ENCODE peak calls at places on chromosomes 1 and 21, in four cellular contexts. Y is stomach, E is tibial artery, Z is thyroid gland. X is an unnamed sample.

GRCh38 chr1:202965441-202965821 is 1.6 kb downstream of the CYB5R1 start:
- DNase-seq in Y (peak; percentile 29), E (no peak), Z (no peak), X (no peak)

GRCh38 chr1:19654886-19655717 is 9.6 kb upstream of the HTR6 start:
- DNase-seq in Y (no peak), E (no peak), Z (peak; percentile 80), X (no peak)

GRCh38 chr1:6440198-6441126 is 15.9 kb downstream of the ESPN start:
- DNase-seq in Y (peak; percentile 78), E (no peak), Z (peak; percentile 56), X (no peak)

GRCh38 chr1:16006552-16007485 is 2.8 kb downstream of the SRARP start:
- DNase-seq in Y (no peak), E (no peak), Z (no peak), X (no peak)

GRCh38 chr1:62436039-62436465 is 797 bp upstream of the USP1 start:
- DNase-seq in Y (peak; percentile 97), E (no peak), Z (no peak), X (no peak)

GRCh38 chr1:117511273-117511672 is 94.6 kb upstream of the TENT5C start:
- DNase-seq in Y (no peak), E (no peak), Z (no peak), X (no peak)

GRCh38 chr1:161020573-161021167 is at the start of gene F11R:
- DNase-seq in Y (peak; percentile 60), E (no peak), Z (peak; percentile 68), X (no peak)

GRCh38 chr1:111139234-111139955 is 498 bp downstream of the DRAM2 start:
- DNase-seq in Y (peak; percentile 30), E (peak; percentile 42), Z (peak; percentile 40), X (peak; percentile 11)

GRCh38 chr21:25421327-25422028 is 185.8 kb downstream of the MRPL39 start:
- DNase-seq in Y (peak; percentile 39), E (peak; percentile 29), Z (peak; percentile 35), X (peak; percentile 45)

GRCh38 chr1:77063118-77063517 is 156.1 kb downstream of the PIGK start:
- DNase-seq in Y (no peak), E (no peak), Z (no peak), X (no peak)

GRCh38 chr1:30649321-30649991 is 73.9 kb downstream of the MATN1 start:
- DNase-seq in Y (peak; percentile 59), E (peak; percentile 17), Z (no peak), X (no peak)

GRCh38 chr1:17586172-17586963 is 46.9 kb downstream of the ARHGEF10L start:
- DNase-seq in Y (no peak), E (peak; percentile 79), Z (no peak), X (no peak)

GRCh38 chr1:18262726-18263125 is 155.1 kb downstream of the IGSF21 start:
- DNase-seq in Y (no peak), E (no peak), Z (no peak), X (no peak)

GRCh38 chr21:42841156-42841915 is 38.0 kb downstream of the WDR4 start:
- DNase-seq in Y (no peak), E (peak; percentile 10), Z (no peak), X (no peak)

GRCh38 chr21:35508389-35508888 is 459.3 kb upstream of the RUNX1 start:
- DNase-seq in Y (peak; percentile 43), E (peak; percentile 81), Z (peak; percentile 13), X (no peak)

GRCh38 chr1:179087665-179088064 is 5.8 kb downstream of the TOR3A start:
- DNase-seq in Y (no peak), E (no peak), Z (no peak), X (no peak)

GRCh38 chr1:231508497-231508896 is 20.0 kb upstream of the TSNAX start:
- DNase-seq in Y (no peak), E (no peak), Z (no peak), X (no peak)

GRCh38 chr1:22089787-22090186 is 37.3 kb downstream of the CDC42 start:
- DNase-seq in Y (no peak), E (no peak), Z (no peak), X (peak; percentile 29)

GRCh38 chr1:35845766-35846165 is 37.2 kb upstream of the AGO1 start:
- DNase-seq in Y (no peak), E (no peak), Z (no peak), X (no peak)

GRCh38 chr21:43817157-43818086 is 28.0 kb downstream of the RRP1 start:
- DNase-seq in Y (no peak), E (no peak), Z (no peak), X (no peak)

GRCh38 chr1:46489638-46490602 is at the start of gene DMBX1:
- DNase-seq in Y (peak; percentile 54), E (no peak), Z (peak; percentile 34), X (no peak)

GRCh38 chr1:114648503-114648902 is 21.3 kb downstream of the DENND2C start:
- DNase-seq in Y (no peak), E (no peak), Z (no peak), X (no peak)

GRCh38 chr1:164619006-164619784 is 60.2 kb downstream of the PBX1 start:
- DNase-seq in Y (no peak), E (no peak), Z (no peak), X (no peak)

GRCh38 chr1:166418344-166418895 is 251.6 kb upstream of the FAM78B start:
- DNase-seq in Y (no peak), E (no peak), Z (no peak), X (no peak)
- H3K27ac ChIP-seq in Y (no peak overlapping the region), E (no peak overlapping the region), Z (no peak overlapping the region), X (no peak overlapping the region)

GRCh38 chr1:59523745-59524450 is 227.0 kb downstream of the FGGY start:
- DNase-seq in Y (no peak), E (no peak), Z (no peak), X (no peak)

GRCh38 chr1:59521456-59521855 is 224.6 kb downstream of the FGGY start:
- DNase-seq in Y (no peak), E (peak; percentile 39), Z (no peak), X (no peak)

GRCh38 chr1:59520759-59521442 is 224.0 kb downstream of the FGGY start:
- DNase-seq in Y (no peak), E (peak; percentile 35), Z (peak; percentile 32), X (no peak)

GRCh38 chr1:59520194-59520593 is 223.3 kb downstream of the FGGY start:
- DNase-seq in Y (no peak), E (peak; percentile 70), Z (no peak), X (no peak)

DNA sequence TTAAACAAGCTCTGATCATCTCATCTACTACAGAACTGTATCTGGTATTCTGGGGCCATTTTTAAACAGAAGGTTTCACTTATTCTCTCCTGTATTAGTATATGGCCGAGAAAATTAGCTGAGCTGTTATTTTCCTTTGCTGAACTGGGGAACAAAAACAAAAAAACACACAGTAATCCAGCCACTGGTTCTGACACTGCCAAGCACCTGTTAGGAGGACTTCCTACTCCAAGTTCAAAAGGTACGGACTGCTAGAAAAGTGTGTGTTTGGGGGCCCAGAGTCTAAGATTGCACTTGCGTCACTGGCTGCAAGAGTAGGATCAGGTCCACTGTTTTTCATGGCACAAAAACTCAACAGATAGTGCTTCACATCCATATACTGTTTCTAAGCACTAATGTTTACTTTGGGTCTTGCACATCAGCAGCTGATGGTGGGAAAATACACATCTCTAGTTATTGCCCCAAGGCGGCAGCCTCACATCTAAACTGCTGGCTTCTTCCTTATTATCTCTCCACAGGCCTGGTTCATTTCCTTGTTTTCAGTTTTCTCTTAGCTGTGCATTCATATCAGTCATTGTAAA is 226.1 kb downstream of the FGGY start:
- DNase-seq in Y (no peak), E (no peak), Z (no peak), X (no peak)
- H3K27ac ChIP-seq in Y (no peak overlapping the region), E (no peak overlapping the region), Z (no peak overlapping the region), X (no peak overlapping the region)

DNA sequence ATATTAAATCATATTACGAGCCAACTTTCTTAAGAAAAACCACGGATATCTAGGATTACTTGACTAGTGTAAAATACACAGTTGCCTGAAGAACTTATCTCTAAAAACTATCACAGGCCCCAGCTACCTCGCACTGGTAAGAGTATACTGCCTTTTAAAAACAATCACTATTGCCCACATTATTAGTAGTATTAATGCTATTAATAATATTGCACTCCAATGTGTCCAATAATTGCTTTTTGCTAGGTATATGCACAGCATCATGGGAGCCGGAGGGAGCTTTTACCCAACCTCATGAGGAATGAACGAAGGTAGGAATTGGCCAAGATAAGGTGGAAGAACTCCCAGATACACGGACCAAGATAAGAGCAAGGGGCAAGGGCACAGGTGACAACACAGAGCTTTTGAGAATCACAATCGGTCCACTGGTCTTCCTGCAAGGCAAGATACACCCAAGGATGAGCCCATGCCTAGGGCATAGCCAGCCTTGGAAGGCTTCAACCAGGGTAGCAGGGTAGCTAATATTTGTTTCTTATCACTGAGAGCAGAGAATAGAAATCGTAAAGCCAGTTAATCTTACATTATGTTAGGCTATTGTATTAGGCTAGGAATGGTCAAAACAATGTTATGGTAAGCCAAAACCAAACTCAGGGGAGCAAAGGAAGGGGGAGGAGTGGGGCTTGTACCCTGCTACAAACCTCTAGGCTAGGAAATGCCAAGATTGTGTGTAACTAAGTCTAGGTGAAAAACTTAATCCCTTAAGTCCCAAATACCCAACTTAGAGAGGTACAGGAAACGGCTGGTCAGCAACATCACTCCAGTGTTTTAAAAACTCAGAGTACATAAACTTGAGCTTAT is 9.4 kb downstream of the GLUL start:
- DNase-seq in Y (no peak), E (no peak), Z (no peak), X (no peak)
- H3K27ac ChIP-seq in Y (peak overlapping the region; percentile 99), E (no peak overlapping the region), Z (no peak overlapping the region), X (no peak overlapping the region)

GRCh38 chr1:20732588-20733360 is at the start of gene SH2D5:
- DNase-seq in Y (peak; percentile 81), E (peak; percentile 89), Z (peak; percentile 92), X (no peak)
- H3K27ac ChIP-seq in Y (peak within 1 kb of the TSS; percentile 65), E (peak within 1 kb of the TSS; percentile 63), Z (peak within 1 kb of the TSS; percentile 50), X (no peak within 1 kb of the TSS)

DNA sequence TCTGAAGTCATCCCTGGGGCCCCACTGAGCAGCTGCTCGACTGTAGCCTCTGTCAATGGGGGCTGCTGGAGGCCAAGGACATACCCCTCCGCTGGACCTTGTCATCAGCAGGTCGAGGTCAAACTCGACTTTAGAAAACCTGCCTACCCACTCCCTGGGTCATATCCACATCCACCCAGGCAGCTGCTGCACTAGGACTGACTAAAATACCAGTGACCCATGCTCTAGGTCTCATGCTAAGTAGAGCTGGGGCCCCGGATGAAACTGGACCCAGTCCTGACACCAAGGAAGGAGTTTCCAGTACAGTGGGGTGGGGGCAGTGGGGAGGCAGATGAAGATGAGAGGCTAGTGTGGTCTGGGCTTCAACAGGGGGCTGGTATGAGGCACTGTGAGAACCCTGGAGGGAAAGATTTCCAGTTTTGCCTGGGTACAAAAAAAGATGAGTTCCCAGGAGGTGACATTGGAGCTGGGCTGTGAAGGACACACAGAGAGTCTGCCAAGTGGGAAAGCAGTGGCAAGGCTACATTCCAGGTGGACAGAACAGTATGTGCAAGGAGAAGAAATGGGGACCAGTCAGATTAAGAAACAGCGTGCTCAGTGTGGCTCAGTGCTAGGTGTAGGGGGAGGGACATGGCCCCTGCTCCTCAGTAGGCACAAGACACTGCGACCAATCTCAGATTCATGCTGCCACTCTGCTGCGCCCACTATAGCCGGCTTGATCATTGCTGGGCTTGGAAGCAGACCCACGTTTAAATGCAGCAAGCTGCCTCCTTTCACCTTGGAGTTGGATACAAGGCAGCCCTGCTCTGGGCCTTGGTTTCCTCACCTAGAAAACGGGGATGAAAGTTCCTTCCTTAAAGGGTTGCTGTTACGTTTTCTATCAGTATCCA is 12.3 kb downstream of the SLC2A1 start:
- DNase-seq in Y (no peak), E (no peak), Z (peak; percentile 61), X (no peak)
- H3K27ac ChIP-seq in Y (no peak overlapping the region), E (peak overlapping the region; percentile 84), Z (peak overlapping the region; percentile 95), X (no peak overlapping the region)

X was measured in iPS DF 6.9.